ENCODE peak calls at places on chromosome 16, in four cellular contexts. Y is CD4-positive, alpha-beta T cell; Q is tibial artery; J is lower lobe of right lung. O is an unnamed sample.

GRCh38 chr16:56297684-56298083 is 106.4 kb downstream of the GNAO1 start:
- DNase-seq in Y (no peak), Q (no peak), J (no peak), O (no peak)

GRCh38 chr16:54937673-54938350 is 7.1 kb downstream of the IRX5 start:
- DNase-seq in Y (no peak), Q (no peak), J (no peak), O (no peak)

GRCh38 chr16:988465-989353 is 7.1 kb downstream of the SOX8 start:
- DNase-seq in Y (no peak), Q (no peak), J (no peak), O (no peak)

GRCh38 chr16:84718-85452 is 6.9 kb downstream of the MPG start:
- DNase-seq in Y (no peak), Q (peak), J (no peak), O (no peak)

GRCh38 chr16:71303938-71304337 is 14.7 kb upstream of the CMTR2 start:
- DNase-seq in Y (no peak), Q (no peak), J (no peak), O (no peak)

GRCh38 chr16:60230666-60231065 is 1496.5 kb upstream of the GOT2 start:
- DNase-seq in Y (no peak), Q (no peak), J (no peak), O (no peak)

GRCh38 chr16:1474471-1474795 is 395 bp downstream of the CLCN7 start:
- DNase-seq in Y (no peak), Q (no peak), J (peak), O (no peak)

GRCh38 chr16:13269359-13269758 is 368.0 kb downstream of the SHISA9 start:
- DNase-seq in Y (no peak), Q (no peak), J (no peak), O (no peak)

GRCh38 chr16:89999831-90000574 is 19.3 kb downstream of the DBNDD1 start:
- DNase-seq in Y (no peak), Q (no peak), J (no peak), O (no peak)

GRCh38 chr16:4945560-4946502 is 8.9 kb upstream of the PPL start:
- DNase-seq in Y (no peak), Q (peak), J (peak), O (no peak)

GRCh38 chr16:47013172-47013571 is 39.7 kb upstream of the DNAJA2 start:
- DNase-seq in Y (no peak), Q (no peak), J (no peak), O (no peak)

GRCh38 chr16:17476414-17477259 is 5.9 kb upstream of the XYLT1 start:
- DNase-seq in Y (peak), Q (no peak), J (no peak), O (no peak)

GRCh38 chr16:1713933-1714332 is 7.9 kb downstream of the MAPK8IP3 start:
- DNase-seq in Y (no peak), Q (no peak), J (no peak), O (no peak)

GRCh38 chr16:78630102-78630501 is 530.6 kb downstream of the WWOX start:
- DNase-seq in Y (no peak), Q (no peak), J (no peak), O (no peak)

GRCh38 chr16:46627746-46628145 is 6.6 kb upstream of the SHCBP1 start:
- DNase-seq in Y (no peak), Q (no peak), J (no peak), O (no peak)

GRCh38 chr16:87725596-87726235 is 40.1 kb downstream of the KLHDC4 start:
- DNase-seq in Y (no peak), Q (no peak), J (peak), O (no peak)

GRCh38 chr16:77788196-77789084 is at the start of gene VAT1L:
- DNase-seq in Y (no peak), Q (peak), J (no peak), O (no peak)

GRCh38 chr16:62190426-62190825 is 154.2 kb upstream of the CDH8 start:
- DNase-seq in Y (no peak), Q (no peak), J (no peak), O (no peak)
- TF ChIP-seq CTCF in Y (no peak), Q (no peak), J (no peak), O (no peak)

GRCh38 chr16:23504453-23505179 is 5.7 kb downstream of the GGA2 start:
- DNase-seq in Y (peak), Q (peak), J (peak), O (peak)

GRCh38 chr16:23504076-23504452 is 6.2 kb downstream of the GGA2 start:
- DNase-seq in Y (no peak), Q (no peak), J (peak), O (no peak)

GRCh38 chr16:23505180-23505665 is 5.1 kb downstream of the GGA2 start:
- DNase-seq in Y (no peak), Q (no peak), J (no peak), O (no peak)

GRCh38 chr16:23506606-23506994 is 3.7 kb downstream of the GGA2 start:
- DNase-seq in Y (no peak), Q (no peak), J (no peak), O (no peak)

DNA sequence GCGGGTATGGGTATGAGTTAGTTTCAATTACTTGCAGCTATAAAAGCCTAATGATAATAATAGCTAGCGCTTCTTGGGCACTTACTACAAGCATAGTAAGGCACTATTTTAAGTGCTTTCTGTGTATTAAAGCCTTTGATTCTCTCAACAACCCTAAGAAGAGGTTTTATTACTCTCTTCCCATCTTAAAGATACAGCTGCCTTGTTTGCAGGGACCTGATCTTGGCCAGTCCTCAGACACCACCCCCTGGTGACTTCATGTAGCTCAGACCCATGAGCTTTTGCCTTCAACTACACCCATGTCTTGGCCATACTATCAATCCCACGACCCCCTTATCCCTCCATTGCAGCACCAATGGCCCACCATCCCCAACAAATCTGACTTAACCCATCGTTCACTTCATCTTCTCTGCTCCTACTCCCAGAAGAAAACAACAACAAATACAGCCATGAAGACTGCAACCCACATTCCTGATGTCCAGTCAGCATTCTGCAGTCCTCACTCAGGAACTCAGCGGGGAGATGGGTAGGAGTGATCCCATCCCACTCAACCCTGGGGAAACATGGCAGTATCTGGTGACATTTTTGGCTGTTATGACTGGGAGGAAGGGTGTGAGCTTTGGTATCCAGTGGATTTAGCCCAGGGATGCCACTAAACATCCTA is 4.2 kb downstream of the GGA2 start:
- DNase-seq in Y (no peak), Q (no peak), J (no peak), O (no peak)
- TF ChIP-seq CTCF in Y (no peak), Q (no peak), J (no peak), O (no peak)

GRCh38 chr16:75629132-75629531 is 6.1 kb upstream of the ADAT1 start:
- DNase-seq in Y (no peak), Q (no peak), J (no peak), O (no peak)
- TF ChIP-seq CTCF in Y (no peak), Q (no peak), J (no peak), O (no peak)

DNA sequence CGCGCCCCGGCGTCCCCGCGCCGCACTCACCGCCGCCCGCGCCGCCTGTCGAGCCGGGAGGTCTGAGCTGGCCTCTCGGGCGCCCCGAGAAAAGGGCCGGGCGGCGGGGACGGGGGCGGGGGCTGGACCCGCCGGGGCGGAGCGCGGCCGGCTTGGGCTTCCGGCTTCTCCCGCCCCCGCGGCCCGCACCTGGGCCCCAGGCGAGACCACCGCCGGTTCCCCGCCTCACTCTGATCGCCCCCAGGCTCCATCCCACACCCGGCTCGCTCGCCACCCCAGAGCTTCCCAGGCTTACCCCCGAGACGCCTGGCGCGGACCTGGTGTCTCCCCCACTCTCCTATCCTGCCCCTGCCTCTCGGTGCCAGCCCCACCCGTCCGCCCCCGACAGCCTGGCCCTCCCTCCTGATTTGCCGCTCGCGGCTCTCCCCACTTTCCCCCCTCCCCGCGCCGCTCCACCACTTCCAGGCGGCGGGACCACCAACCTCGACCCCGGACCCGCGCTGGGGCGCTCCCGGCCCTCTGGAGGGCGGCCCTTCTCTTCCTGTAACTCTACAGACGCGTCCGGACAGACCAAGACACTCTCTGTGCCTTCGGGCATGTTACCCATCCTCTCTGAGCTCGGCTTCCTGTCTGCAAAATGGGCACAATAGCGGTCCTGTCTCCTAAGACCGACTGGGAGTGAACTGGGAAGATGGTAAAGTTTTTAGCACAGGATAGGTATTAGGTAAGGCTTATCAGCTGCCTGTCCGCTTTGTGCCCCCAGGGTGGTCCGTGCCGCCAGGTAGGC is at the start of gene LITAF:
- DNase-seq in Y (peak), Q (peak), J (peak), O (peak)
- TF ChIP-seq CTCF in Y (no peak), Q (peak), J (no peak), O (no peak)

DNA sequence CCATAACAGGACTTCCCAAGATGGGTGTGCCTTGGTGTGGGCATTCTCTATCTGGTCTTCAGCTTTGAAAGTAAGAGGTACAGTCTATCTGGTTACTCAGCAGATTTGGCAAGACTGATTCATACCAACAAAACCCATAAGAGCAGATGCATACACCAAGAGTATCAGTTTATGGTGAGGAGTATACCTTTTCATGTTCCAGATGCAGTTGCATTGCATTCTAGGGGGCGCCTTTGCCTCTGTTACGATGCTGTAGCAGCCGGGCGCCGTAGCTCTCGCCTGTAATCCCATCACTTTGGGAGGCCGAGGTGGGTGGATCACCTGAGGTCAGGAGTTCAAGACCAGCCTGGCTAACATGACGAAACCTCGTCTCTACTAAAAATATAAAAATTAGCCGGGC is 31.1 kb upstream of the CARMIL2 start:
- DNase-seq in Y (no peak), Q (no peak), J (no peak), O (no peak)
- TF ChIP-seq CTCF in Y (no peak), Q (no peak), J (no peak), O (no peak)

DNA sequence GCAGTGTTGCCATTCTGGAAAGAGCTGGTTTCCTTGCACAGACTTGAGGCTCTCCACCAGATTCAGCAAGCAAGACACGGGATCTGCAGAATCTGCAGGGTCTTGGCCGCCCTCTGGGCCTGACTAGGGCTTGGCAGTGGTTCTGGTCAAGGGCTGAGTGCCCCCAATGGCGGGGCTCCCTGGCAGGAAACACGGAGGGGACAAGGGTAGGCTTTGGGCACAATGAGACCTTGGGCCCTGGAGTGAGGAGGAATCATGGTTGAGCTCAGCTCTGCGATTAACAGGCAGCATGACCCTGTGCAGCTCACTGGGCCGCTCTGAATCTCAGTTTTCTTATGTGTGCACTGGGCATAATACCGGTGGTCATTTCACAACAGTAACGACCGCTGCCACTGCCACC is 249.9 kb downstream of the GSG1L start:
- DNase-seq in Y (no peak), Q (peak), J (no peak), O (no peak)
- TF ChIP-seq CTCF in Y (no peak), Q (no peak), J (no peak), O (no peak)

GRCh38 chr16:69499541-69500255 is 66.1 kb upstream of the NFAT5 start:
- DNase-seq in Y (no peak), Q (no peak), J (no peak), O (no peak)
- TF ChIP-seq CTCF in Y (no peak), Q (no peak), J (no peak), O (no peak)

GRCh38 chr16:88839026-88839529 is 17.7 kb downstream of the GALNS start:
- DNase-seq in Y (no peak), Q (no peak), J (no peak), O (no peak)
- TF ChIP-seq CTCF in Y (no peak), Q (no peak), J (no peak), O (no peak)

O was measured in omental fat pad.